ENCODE peak calls at places on chromosome 21, in four cellular contexts. One of them, this sample, is unnamed.

GRCh38 chr21:45498646-45499000 is 43.6 kb downstream of the SLC19A1 start:
- DNase-seq in left ventricle myocardium inferior: no peak
- DNase-seq in caudate nucleus: no peak
- DNase-seq in CD4-positive, alpha-beta T cell: no peak
- DNase-seq in this sample: no peak

GRCh38 chr21:26945916-26946315 is 21.0 kb downstream of the ADAMTS5 start:
- DNase-seq in caudate nucleus: no peak
- DNase-seq in CD4-positive, alpha-beta T cell: no peak
- DNase-seq in left ventricle myocardium inferior: peak
- DNase-seq in this sample: no peak

GRCh38 chr21:14911351-14911750 is 153.4 kb downstream of the NRIP1 start:
- DNase-seq in CD4-positive, alpha-beta T cell: no peak
- DNase-seq in caudate nucleus: no peak
- DNase-seq in left ventricle myocardium inferior: no peak
- DNase-seq in this sample: no peak

GRCh38 chr21:35886887-35887286 is 173.4 kb downstream of the SETD4 start:
- DNase-seq in left ventricle myocardium inferior: no peak
- DNase-seq in CD4-positive, alpha-beta T cell: no peak
- DNase-seq in caudate nucleus: no peak
- DNase-seq in this sample: no peak

GRCh38 chr21:24895885-24896734 is 711.2 kb downstream of the MRPL39 start:
- DNase-seq in left ventricle myocardium inferior: no peak
- DNase-seq in CD4-positive, alpha-beta T cell: no peak
- DNase-seq in caudate nucleus: no peak
- DNase-seq in this sample: no peak

GRCh38 chr21:17848228-17848627 is 29.1 kb upstream of the C21orf91 start:
- DNase-seq in left ventricle myocardium inferior: peak
- DNase-seq in caudate nucleus: no peak
- DNase-seq in CD4-positive, alpha-beta T cell: no peak
- DNase-seq in this sample: no peak

GRCh38 chr21:35159881-35160280 is 110.8 kb upstream of the RUNX1 start:
- DNase-seq in caudate nucleus: no peak
- DNase-seq in CD4-positive, alpha-beta T cell: no peak
- DNase-seq in left ventricle myocardium inferior: no peak
- DNase-seq in this sample: no peak

GRCh38 chr21:27423073-27423472 is 456.2 kb upstream of the ADAMTS5 start:
- DNase-seq in CD4-positive, alpha-beta T cell: no peak
- DNase-seq in caudate nucleus: no peak
- DNase-seq in left ventricle myocardium inferior: peak
- DNase-seq in this sample: no peak

GRCh38 chr21:27061783-27062182 is 94.9 kb upstream of the ADAMTS5 start:
- DNase-seq in CD4-positive, alpha-beta T cell: no peak
- DNase-seq in left ventricle myocardium inferior: no peak
- DNase-seq in caudate nucleus: no peak
- DNase-seq in this sample: no peak

GRCh38 chr21:46662765-46663500 is 27.5 kb downstream of the PRMT2 start:
- DNase-seq in CD4-positive, alpha-beta T cell: no peak
- DNase-seq in caudate nucleus: no peak
- DNase-seq in left ventricle myocardium inferior: no peak
- DNase-seq in this sample: no peak

GRCh38 chr21:45640888-45641479 is 2.5 kb upstream of the PCBP3 start:
- DNase-seq in left ventricle myocardium inferior: no peak
- DNase-seq in caudate nucleus: no peak
- DNase-seq in CD4-positive, alpha-beta T cell: peak
- DNase-seq in this sample: no peak

GRCh38 chr21:46634966-46635323 is 529 bp upstream of the PRMT2 start:
- DNase-seq in CD4-positive, alpha-beta T cell: no peak
- DNase-seq in left ventricle myocardium inferior: no peak
- DNase-seq in caudate nucleus: peak
- DNase-seq in this sample: no peak

GRCh38 chr21:28636988-28637691 is 355.5 kb downstream of the LTN1 start:
- DNase-seq in CD4-positive, alpha-beta T cell: no peak
- DNase-seq in caudate nucleus: no peak
- DNase-seq in left ventricle myocardium inferior: no peak
- DNase-seq in this sample: no peak

GRCh38 chr21:45788198-45788597 is 144.7 kb downstream of the PCBP3 start:
- DNase-seq in caudate nucleus: no peak
- DNase-seq in left ventricle myocardium inferior: no peak
- DNase-seq in CD4-positive, alpha-beta T cell: no peak
- DNase-seq in this sample: no peak

GRCh38 chr21:30340714-30341573 is 3.5 kb upstream of the KRTAP27-1 start:
- DNase-seq in CD4-positive, alpha-beta T cell: no peak
- DNase-seq in caudate nucleus: no peak
- DNase-seq in left ventricle myocardium inferior: no peak
- DNase-seq in this sample: peak

GRCh38 chr21:27320868-27321267 is 354.0 kb upstream of the ADAMTS5 start:
- DNase-seq in caudate nucleus: no peak
- DNase-seq in CD4-positive, alpha-beta T cell: no peak
- DNase-seq in left ventricle myocardium inferior: no peak
- DNase-seq in this sample: no peak

GRCh38 chr21:45790427-45790826 is 146.9 kb downstream of the PCBP3 start:
- DNase-seq in left ventricle myocardium inferior: no peak
- DNase-seq in CD4-positive, alpha-beta T cell: no peak
- DNase-seq in caudate nucleus: no peak
- DNase-seq in this sample: no peak

GRCh38 chr21:28867401-28867800 is 125.3 kb downstream of the LTN1 start:
- DNase-seq in CD4-positive, alpha-beta T cell: no peak
- DNase-seq in left ventricle myocardium inferior: no peak
- DNase-seq in caudate nucleus: no peak
- DNase-seq in this sample: no peak

GRCh38 chr21:31326478-31327247 is 17.4 kb downstream of the TIAM1 start:
- DNase-seq in caudate nucleus: no peak
- DNase-seq in left ventricle myocardium inferior: no peak
- DNase-seq in CD4-positive, alpha-beta T cell: no peak
- DNase-seq in this sample: no peak

GRCh38 chr21:31335957-31336738 is 7.9 kb downstream of the TIAM1 start:
- DNase-seq in CD4-positive, alpha-beta T cell: no peak
- DNase-seq in caudate nucleus: no peak
- DNase-seq in left ventricle myocardium inferior: no peak
- DNase-seq in this sample: no peak

GRCh38 chr21:17921579-17922530 is 102.7 kb upstream of the C21orf91 start:
- DNase-seq in caudate nucleus: no peak
- DNase-seq in left ventricle myocardium inferior: no peak
- DNase-seq in CD4-positive, alpha-beta T cell: no peak
- DNase-seq in this sample: peak

GRCh38 chr21:22758478-22758877 is 1760.3 kb downstream of the NCAM2 start:
- DNase-seq in caudate nucleus: no peak
- DNase-seq in left ventricle myocardium inferior: no peak
- DNase-seq in CD4-positive, alpha-beta T cell: no peak
- DNase-seq in this sample: no peak

GRCh38 chr21:46256501-46256994 is 28.0 kb upstream of the LSS start:
- DNase-seq in CD4-positive, alpha-beta T cell: no peak
- DNase-seq in caudate nucleus: peak
- DNase-seq in left ventricle myocardium inferior: peak
- DNase-seq in this sample: no peak

GRCh38 chr21:45041351-45041805 is 33.0 kb upstream of the ADARB1 start:
- DNase-seq in CD4-positive, alpha-beta T cell: no peak
- DNase-seq in caudate nucleus: no peak
- DNase-seq in left ventricle myocardium inferior: peak
- DNase-seq in this sample: no peak

GRCh38 chr21:17446737-17447136 is 66.1 kb upstream of the CXADR start:
- DNase-seq in caudate nucleus: no peak
- DNase-seq in left ventricle myocardium inferior: no peak
- DNase-seq in CD4-positive, alpha-beta T cell: no peak
- DNase-seq in this sample: no peak

GRCh38 chr21:46661211-46661625 is 25.7 kb downstream of the PRMT2 start:
- DNase-seq in caudate nucleus: peak
- DNase-seq in left ventricle myocardium inferior: peak
- DNase-seq in CD4-positive, alpha-beta T cell: no peak
- DNase-seq in this sample: peak

GRCh38 chr21:22544747-22545146 is 1546.5 kb downstream of the NCAM2 start:
- DNase-seq in CD4-positive, alpha-beta T cell: no peak
- DNase-seq in left ventricle myocardium inferior: no peak
- DNase-seq in caudate nucleus: no peak
- DNase-seq in this sample: no peak

GRCh38 chr21:44006656-44007055 is 5.5 kb upstream of the TRAPPC10 start:
- DNase-seq in left ventricle myocardium inferior: peak
- DNase-seq in CD4-positive, alpha-beta T cell: no peak
- DNase-seq in caudate nucleus: no peak
- DNase-seq in this sample: no peak
- H3K27ac ChIP-seq in left ventricle myocardium inferior: peak
- H3K27ac ChIP-seq in CD4-positive, alpha-beta T cell: no peak
- H3K27ac ChIP-seq in caudate nucleus: no peak
- H3K27ac ChIP-seq in this sample: no peak

GRCh38 chr21:32461503-32461902 is 49.0 kb downstream of the EVA1C start:
- DNase-seq in left ventricle myocardium inferior: no peak
- DNase-seq in CD4-positive, alpha-beta T cell: no peak
- DNase-seq in caudate nucleus: no peak
- DNase-seq in this sample: no peak
- H3K27ac ChIP-seq in left ventricle myocardium inferior: no peak
- H3K27ac ChIP-seq in CD4-positive, alpha-beta T cell: no peak
- H3K27ac ChIP-seq in caudate nucleus: no peak
- H3K27ac ChIP-seq in this sample: no peak

DNA sequence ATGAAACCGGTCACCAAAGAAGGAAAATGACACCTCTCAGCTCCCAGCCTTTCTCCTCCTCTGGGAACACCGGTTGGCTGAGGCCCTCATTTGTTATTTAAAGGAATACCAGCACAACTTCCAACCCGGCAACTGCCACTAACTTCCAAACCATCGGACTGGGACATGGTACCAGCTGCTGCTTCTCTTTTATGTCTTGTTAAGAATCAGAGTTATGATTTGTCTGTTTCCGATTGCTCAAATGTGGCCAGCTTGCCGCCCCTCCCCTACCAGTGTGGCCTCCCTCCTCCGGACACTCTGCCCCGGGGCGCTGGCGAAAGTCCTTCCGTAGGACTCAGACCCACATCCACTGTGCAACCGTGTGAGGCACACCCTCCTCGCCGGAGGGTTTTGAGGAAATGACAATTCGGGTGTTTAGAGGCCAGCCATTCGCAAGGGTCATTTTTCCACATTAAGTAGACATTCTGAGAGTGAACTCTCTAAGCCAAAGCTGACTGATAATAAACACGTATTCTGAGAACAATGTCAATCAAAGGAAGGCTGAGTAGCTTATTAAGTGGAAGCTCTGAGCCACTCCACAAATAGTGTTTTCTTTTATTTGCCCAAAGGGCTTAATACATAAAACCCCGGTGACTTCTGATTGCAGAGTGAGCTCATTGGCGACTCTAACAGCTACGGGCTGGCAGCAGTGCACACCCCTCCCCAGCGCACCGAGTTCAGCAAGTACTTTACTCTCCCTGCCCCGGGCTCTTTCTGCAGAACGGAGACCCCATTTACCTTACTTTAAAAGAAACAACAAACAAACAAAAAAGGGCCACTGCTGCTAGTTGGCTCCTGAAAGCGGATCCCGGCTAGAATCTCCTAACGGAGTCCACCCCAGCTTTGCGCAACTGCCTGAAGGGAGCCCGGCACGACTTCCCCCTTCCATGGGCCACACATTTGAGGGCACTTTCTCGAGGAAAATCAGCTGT is 5.4 kb downstream of the RIPK4 start:
- DNase-seq in CD4-positive, alpha-beta T cell: no peak
- DNase-seq in caudate nucleus: no peak
- DNase-seq in left ventricle myocardium inferior: peak
- DNase-seq in this sample: peak
- H3K27ac ChIP-seq in CD4-positive, alpha-beta T cell: no peak
- H3K27ac ChIP-seq in caudate nucleus: no peak
- H3K27ac ChIP-seq in left ventricle myocardium inferior: no peak
- H3K27ac ChIP-seq in this sample: peak

GRCh38 chr21:33825898-33826297 is 89.7 kb downstream of the ATP5PO start:
- DNase-seq in caudate nucleus: no peak
- DNase-seq in CD4-positive, alpha-beta T cell: no peak
- DNase-seq in left ventricle myocardium inferior: no peak
- DNase-seq in this sample: no peak
- H3K27ac ChIP-seq in caudate nucleus: peak
- H3K27ac ChIP-seq in CD4-positive, alpha-beta T cell: no peak
- H3K27ac ChIP-seq in left ventricle myocardium inferior: peak
- H3K27ac ChIP-seq in this sample: no peak

GRCh38 chr21:33895356-33895755 is 20.2 kb downstream of the ATP5PO start:
- DNase-seq in CD4-positive, alpha-beta T cell: no peak
- DNase-seq in left ventricle myocardium inferior: no peak
- DNase-seq in caudate nucleus: no peak
- DNase-seq in this sample: no peak
- H3K27ac ChIP-seq in CD4-positive, alpha-beta T cell: no peak
- H3K27ac ChIP-seq in left ventricle myocardium inferior: no peak
- H3K27ac ChIP-seq in caudate nucleus: no peak
- H3K27ac ChIP-seq in this sample: no peak

DNA sequence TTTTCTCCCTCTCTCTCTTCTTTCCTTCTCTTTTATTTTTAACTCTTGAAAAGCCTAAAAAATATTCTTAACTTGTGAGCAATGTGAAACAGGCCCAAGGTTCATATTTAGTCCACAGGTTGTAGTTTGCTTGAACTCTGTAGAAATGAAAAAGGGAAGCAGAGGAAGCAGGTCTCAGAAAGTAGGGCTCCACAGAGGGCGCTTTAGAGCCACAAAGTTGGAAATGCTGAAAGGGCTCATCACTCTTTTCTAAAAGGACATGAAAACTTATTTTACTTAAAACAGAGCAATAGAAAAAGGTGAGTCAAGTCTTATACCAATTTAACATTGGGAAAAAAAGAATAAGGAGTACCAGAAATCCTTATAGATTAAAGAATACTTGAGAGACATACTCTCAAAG is 247.0 kb downstream of the USP25 start:
- DNase-seq in caudate nucleus: no peak
- DNase-seq in CD4-positive, alpha-beta T cell: no peak
- DNase-seq in left ventricle myocardium inferior: no peak
- DNase-seq in this sample: no peak
- H3K27ac ChIP-seq in caudate nucleus: no peak
- H3K27ac ChIP-seq in CD4-positive, alpha-beta T cell: no peak
- H3K27ac ChIP-seq in left ventricle myocardium inferior: no peak
- H3K27ac ChIP-seq in this sample: no peak

GRCh38 chr21:37915941-37916794 is at the start of gene KCNJ6:
- DNase-seq in caudate nucleus: no peak
- DNase-seq in left ventricle myocardium inferior: no peak
- DNase-seq in CD4-positive, alpha-beta T cell: no peak
- DNase-seq in this sample: no peak
- H3K27ac ChIP-seq in caudate nucleus: no peak
- H3K27ac ChIP-seq in left ventricle myocardium inferior: no peak
- H3K27ac ChIP-seq in CD4-positive, alpha-beta T cell: no peak
- H3K27ac ChIP-seq in this sample: no peak

GRCh38 chr21:38849776-38850175 is 44.0 kb downstream of the ETS2 start:
- DNase-seq in CD4-positive, alpha-beta T cell: no peak
- DNase-seq in left ventricle myocardium inferior: no peak
- DNase-seq in caudate nucleus: no peak
- DNase-seq in this sample: no peak

GRCh38 chr21:38853421-38853919 is 47.7 kb downstream of the ETS2 start:
- DNase-seq in left ventricle myocardium inferior: no peak
- DNase-seq in CD4-positive, alpha-beta T cell: no peak
- DNase-seq in caudate nucleus: no peak
- DNase-seq in this sample: peak

GRCh38 chr21:38852708-38853107 is 47.0 kb downstream of the ETS2 start:
- DNase-seq in CD4-positive, alpha-beta T cell: no peak
- DNase-seq in left ventricle myocardium inferior: no peak
- DNase-seq in caudate nucleus: no peak
- DNase-seq in this sample: no peak

GRCh38 chr21:38850277-38850951 is 44.7 kb downstream of the ETS2 start:
- DNase-seq in caudate nucleus: no peak
- DNase-seq in left ventricle myocardium inferior: no peak
- DNase-seq in CD4-positive, alpha-beta T cell: no peak
- DNase-seq in this sample: no peak

GRCh38 chr21:38852278-38852677 is 46.5 kb downstream of the ETS2 start:
- DNase-seq in caudate nucleus: no peak
- DNase-seq in left ventricle myocardium inferior: no peak
- DNase-seq in CD4-positive, alpha-beta T cell: no peak
- DNase-seq in this sample: no peak
- H3K27ac ChIP-seq in caudate nucleus: no peak
- H3K27ac ChIP-seq in left ventricle myocardium inferior: no peak
- H3K27ac ChIP-seq in CD4-positive, alpha-beta T cell: no peak
- H3K27ac ChIP-seq in this sample: no peak

This sample was measured in pancreas.